ENCODE peak calls at places on chromosomes 7 and 10, in eight cellular contexts. C, J, K, L, P, D, W and T are unnamed samples. For H3K36me3 and H3K27me3, the result is how much of the 10 kb centered on the place peaks cover.

GRCh38 chr7:63028376-63029206 is 970.1 kb upstream of the ZNF722 start:
- DNase-seq in C (no peak), J (no peak), K (no peak), L (no peak), P (no peak), D (no peak), W (no peak), T (no peak)

GRCh38 chr10:126673565-126673964 is 3.1 kb upstream of the C10orf90 start:
- DNase-seq in C (no peak), J (no peak), K (no peak), L (no peak), P (no peak), D (no peak), W (no peak), T (no peak)

GRCh38 chr10:103470755-103471653 is 8.0 kb downstream of the CALHM3 start:
- DNase-seq in C (no peak), J (no peak), K (peak), L (no peak), P (no peak), D (no peak), W (peak), T (no peak)

GRCh38 chr7:105210721-105211205 is 178.0 kb downstream of the SRPK2 start:
- DNase-seq in C (no peak), J (peak), K (no peak), L (no peak), P (no peak), D (peak), W (peak), T (peak)

GRCh38 chr7:75937958-75938786 is 23.2 kb downstream of the POR start:
- DNase-seq in C (peak), J (peak), K (peak), L (peak), P (peak), D (peak), W (peak), T (no peak)

GRCh38 chr10:21927601-21928000 is 75.9 kb downstream of the DNAJC1 start:
- DNase-seq in C (peak), J (no peak), K (no peak), L (peak), P (no peak), D (no peak), W (no peak), T (no peak)

GRCh38 chr7:66187894-66188293 is 17.2 kb upstream of the TPST1 start:
- DNase-seq in C (peak), J (peak), K (no peak), L (no peak), P (no peak), D (peak), W (no peak), T (no peak)

GRCh38 chr10:60828489-60828852 is 50.2 kb downstream of the CDK1 start:
- DNase-seq in C (peak), J (no peak), K (no peak), L (peak), P (no peak), D (no peak), W (no peak), T (no peak)

GRCh38 chr10:52486840-52487611 is 172.9 kb downstream of the DKK1 start:
- DNase-seq in C (peak), J (no peak), K (no peak), L (peak), P (no peak), D (no peak), W (no peak), T (peak)

GRCh38 chr10:128147064-128147463 is 20.8 kb upstream of the MKI67 start:
- DNase-seq in C (no peak), J (no peak), K (no peak), L (no peak), P (no peak), D (no peak), W (no peak), T (no peak)

GRCh38 chr7:166370-167060 is 25.9 kb upstream of the FAM20C start:
- DNase-seq in C (no peak), J (no peak), K (no peak), L (no peak), P (no peak), D (peak), W (peak), T (no peak)

GRCh38 chr10:7417103-7417623 is 6.3 kb upstream of the SFMBT2 start:
- DNase-seq in C (peak), J (no peak), K (no peak), L (peak), P (no peak), D (no peak), W (no peak), T (no peak)

GRCh38 chr7:129166745-129167144 is 21.7 kb upstream of the SMO start:
- DNase-seq in C (no peak), J (no peak), K (no peak), L (no peak), P (no peak), D (no peak), W (no peak), T (no peak)

GRCh38 chr7:144438759-144439158 is 35.3 kb upstream of the NOBOX start:
- DNase-seq in C (no peak), J (no peak), K (no peak), L (no peak), P (no peak), D (no peak), W (no peak), T (no peak)

GRCh38 chr10:104736006-104736405 is 94.9 kb downstream of the SORCS3 start:
- DNase-seq in C (no peak), J (no peak), K (no peak), L (no peak), P (no peak), D (no peak), W (no peak), T (no peak)

GRCh38 chr7:135716677-135717238 is 11.2 kb downstream of the SLC13A4 start:
- DNase-seq in C (peak), J (no peak), K (no peak), L (peak), P (peak), D (no peak), W (no peak), T (peak)

GRCh38 chr7:52161483-52161882 is 844.9 kb upstream of the COBL start:
- DNase-seq in C (no peak), J (no peak), K (no peak), L (no peak), P (no peak), D (no peak), W (no peak), T (no peak)

GRCh38 chr10:76583711-76584161 is 1053.9 kb downstream of the KCNMA1 start:
- DNase-seq in C (peak), J (no peak), K (no peak), L (peak), P (peak), D (no peak), W (no peak), T (peak)

GRCh38 chr10:3192856-3193635 is 20.5 kb upstream of the PITRM1 start:
- DNase-seq in C (peak), J (peak), K (peak), L (peak), P (peak), D (no peak), W (no peak), T (peak)

GRCh38 chr10:78648256-78648860 is 420.4 kb upstream of the ZMIZ1 start:
- DNase-seq in C (peak), J (no peak), K (no peak), L (peak), P (peak), D (no peak), W (no peak), T (peak)

GRCh38 chr7:90574136-90574819 is 21.8 kb upstream of the CDK14 start:
- DNase-seq in C (no peak), J (peak), K (no peak), L (peak), P (no peak), D (no peak), W (no peak), T (no peak)

GRCh38 chr7:10672186-10672585 is 301.5 kb upstream of the PHF14 start:
- DNase-seq in C (no peak), J (no peak), K (no peak), L (no peak), P (no peak), D (no peak), W (no peak), T (no peak)

GRCh38 chr10:79266092-79266491 is 81.2 kb upstream of the PPIF start:
- DNase-seq in C (peak), J (no peak), K (no peak), L (no peak), P (no peak), D (peak), W (no peak), T (peak)

GRCh38 chr7:137904826-137905225 is 58.1 kb upstream of the DGKI start:
- DNase-seq in C (no peak), J (no peak), K (no peak), L (peak), P (no peak), D (no peak), W (no peak), T (no peak)

GRCh38 chr10:98172073-98172472 is 37.6 kb downstream of the R3HCC1L start:
- DNase-seq in C (peak), J (peak), K (no peak), L (no peak), P (no peak), D (peak), W (no peak), T (peak)

GRCh38 chr7:90582164-90582563 is 14.0 kb upstream of the CDK14 start:
- DNase-seq in C (no peak), J (no peak), K (no peak), L (no peak), P (no peak), D (no peak), W (no peak), T (no peak)

GRCh38 chr10:123517376-123517775 is 148.8 kb upstream of the GPR26 start:
- DNase-seq in C (no peak), J (no peak), K (no peak), L (no peak), P (no peak), D (no peak), W (no peak), T (peak)

GRCh38 chr7:371779-372545 is 82.0 kb downstream of the FOXL3 start:
- DNase-seq in C (peak), J (no peak), K (peak), L (no peak), P (no peak), D (peak), W (no peak), T (no peak)

GRCh38 chr7:159119026-159119741 is 25.5 kb downstream of the VIPR2 start:
- DNase-seq in C (no peak), J (no peak), K (no peak), L (no peak), P (no peak), D (no peak), W (no peak), T (no peak)

GRCh38 chr10:131616040-131616439 is 284.8 kb upstream of the PPP2R2D start:
- DNase-seq in C (no peak), J (no peak), K (no peak), L (no peak), P (no peak), D (no peak), W (no peak), T (no peak)

GRCh38 chr10:436013-436697 is 253.3 kb downstream of the DIP2C start:
- DNase-seq in C (no peak), J (no peak), K (no peak), L (no peak), P (no peak), D (no peak), W (no peak), T (no peak)

GRCh38 chr7:46352335-46352954 is 431.4 kb upstream of the IGFBP3 start:
- DNase-seq in C (peak), J (peak), K (no peak), L (peak), P (peak), D (no peak), W (no peak), T (peak)

GRCh38 chr10:80542053-80542452 is 4.4 kb downstream of the SH2D4B start:
- DNase-seq in C (no peak), J (no peak), K (no peak), L (peak), P (peak), D (no peak), W (no peak), T (no peak)

GRCh38 chr10:22599048-22599561 is 115.3 kb downstream of the PIP4K2A start:
- DNase-seq in C (peak), J (no peak), K (no peak), L (peak), P (no peak), D (no peak), W (no peak), T (peak)

GRCh38 chr10:97109562-97109961 is 76.2 kb downstream of the SLIT1 start:
- DNase-seq in C (no peak), J (no peak), K (no peak), L (no peak), P (no peak), D (no peak), W (no peak), T (no peak)

GRCh38 chr10:123781956-123782500 is 109.6 kb downstream of the CPXM2 start:
- DNase-seq in C (no peak), J (no peak), K (no peak), L (no peak), P (no peak), D (no peak), W (no peak), T (no peak)

GRCh38 chr10:21797984-21798765 is 205.4 kb downstream of the DNAJC1 start:
- DNase-seq in C (no peak), J (no peak), K (no peak), L (no peak), P (no peak), D (no peak), W (no peak), T (no peak)

GRCh38 chr7:17646181-17646956 is 293.9 kb downstream of the SNX13 start:
- DNase-seq in C (peak), J (no peak), K (no peak), L (peak), P (no peak), D (no peak), W (no peak), T (no peak)

GRCh38 chr7:17654940-17655339 is 285.4 kb downstream of the SNX13 start:
- DNase-seq in C (peak), J (no peak), K (no peak), L (peak), P (no peak), D (no peak), W (no peak), T (no peak)

GRCh38 chr7:17645500-17645899 is 294.8 kb downstream of the SNX13 start:
- DNase-seq in C (no peak), J (no peak), K (no peak), L (no peak), P (no peak), D (no peak), W (no peak), T (no peak)

GRCh38 chr7:17651926-17652385 is 288.3 kb downstream of the SNX13 start:
- DNase-seq in C (peak), J (peak), K (no peak), L (peak), P (no peak), D (peak), W (no peak), T (peak)

GRCh38 chr7:17651296-17651695 is 289.0 kb downstream of the SNX13 start:
- DNase-seq in C (peak), J (no peak), K (no peak), L (peak), P (no peak), D (no peak), W (no peak), T (no peak)
- H3K4me3 ChIP-seq in C (peak), J (no peak), K (no peak), L (no peak), P (no peak), D (no peak), W (no peak), T (no peak)

GRCh38 chr7:71988176-71988575 is 424.0 kb downstream of the CALN1 start:
- DNase-seq in C (no peak), J (no peak), K (no peak), L (no peak), P (no peak), D (no peak), W (no peak), T (no peak)

GRCh38 chr7:71984348-71984747 is 427.8 kb downstream of the CALN1 start:
- DNase-seq in C (no peak), J (no peak), K (no peak), L (no peak), P (no peak), D (no peak), W (no peak), T (no peak)

GRCh38 chr7:71990138-71990462 is 422.0 kb downstream of the CALN1 start:
- DNase-seq in C (no peak), J (no peak), K (no peak), L (no peak), P (no peak), D (no peak), W (no peak), T (no peak)

GRCh38 chr7:71982847-71983246 is 429.3 kb downstream of the CALN1 start:
- DNase-seq in C (no peak), J (no peak), K (no peak), L (no peak), P (no peak), D (no peak), W (no peak), T (no peak)

DNA sequence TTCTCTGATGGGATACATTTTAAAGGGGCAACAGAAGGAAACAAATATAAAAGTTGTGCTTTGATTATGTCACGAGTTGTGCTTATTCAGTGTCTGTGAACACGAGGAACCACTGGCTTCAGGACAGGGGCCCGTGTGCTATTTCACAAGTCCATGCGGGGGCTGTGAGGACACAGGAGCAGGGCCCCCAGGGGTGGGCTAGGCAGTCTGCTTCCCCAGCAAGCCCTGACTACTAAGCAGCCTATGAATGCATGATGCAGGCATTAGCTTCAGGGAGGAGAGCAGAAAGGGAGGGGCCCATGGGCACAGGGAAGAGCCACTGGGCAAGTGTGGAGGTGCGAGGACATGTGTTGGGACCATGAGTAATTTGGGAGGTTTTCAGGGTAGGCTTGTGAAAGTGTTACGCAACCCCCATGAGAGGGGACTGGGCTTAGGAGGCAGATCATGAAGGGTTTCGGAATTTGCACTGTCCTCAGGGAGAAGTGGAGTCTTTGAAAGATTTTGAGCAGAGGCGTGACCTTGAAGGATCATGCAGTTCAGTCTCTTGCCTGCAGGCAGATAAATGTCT is 424.9 kb downstream of the CALN1 start:
- DNase-seq in C (no peak), J (no peak), K (no peak), L (no peak), P (no peak), D (no peak), W (no peak), T (no peak)
- H3K36me3 ChIP-seq in C (under half), J (under half), K (under half), L (under half), P (under half), D (under half), W (under half), T (under half)

GRCh38 chr10:101237080-101237817 is 8.0 kb upstream of the LBX1 start:
- DNase-seq in C (no peak), J (no peak), K (no peak), L (no peak), P (no peak), D (no peak), W (no peak), T (no peak)

GRCh38 chr10:101233863-101234262 is 4.6 kb upstream of the LBX1 start:
- DNase-seq in C (no peak), J (no peak), K (no peak), L (no peak), P (no peak), D (no peak), W (no peak), T (no peak)

GRCh38 chr10:101234333-101234732 is 5.1 kb upstream of the LBX1 start:
- DNase-seq in C (no peak), J (no peak), K (no peak), L (no peak), P (no peak), D (no peak), W (no peak), T (no peak)

GRCh38 chr10:101236376-101237079 is 7.3 kb upstream of the LBX1 start:
- DNase-seq in C (peak), J (no peak), K (no peak), L (peak), P (no peak), D (no peak), W (no peak), T (no peak)

GRCh38 chr10:101235766-101236165 is 6.5 kb upstream of the LBX1 start:
- DNase-seq in C (no peak), J (no peak), K (no peak), L (no peak), P (no peak), D (no peak), W (no peak), T (no peak)
- H3K27me3 ChIP-seq in C (half or more), J (half or more), K (half or more), L (half or more), P (half or more), D (under half), W (half or more), T (under half)

DNA sequence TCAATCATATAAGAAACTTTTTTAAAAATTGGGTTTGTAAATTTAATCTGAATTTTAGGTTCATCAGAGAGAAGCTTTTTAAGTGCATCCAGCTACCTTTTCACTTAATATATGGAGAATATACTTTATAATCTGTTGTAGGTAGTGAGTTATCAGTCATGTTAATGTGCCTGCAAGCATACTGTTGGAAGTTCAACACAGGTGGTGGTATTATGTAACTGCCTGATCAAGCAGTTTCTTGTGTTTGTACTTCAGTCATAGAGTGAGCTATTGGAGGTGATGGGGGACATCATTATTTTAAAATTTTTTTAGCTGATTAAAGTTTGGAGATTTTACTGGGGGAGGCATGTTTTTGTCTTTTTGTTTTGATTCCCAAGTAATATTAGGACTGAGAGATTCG is 2.5 kb downstream of the TNKS2 start:
- DNase-seq in C (no peak), J (no peak), K (no peak), L (no peak), P (no peak), D (no peak), W (no peak), T (no peak)
- H3K4me3 ChIP-seq in C (peak), J (no peak), K (peak), L (no peak), P (no peak), D (no peak), W (peak), T (no peak)

GRCh38 chr7:100686822-100687211 is 7.2 kb downstream of the GIGYF1 start:
- DNase-seq in C (no peak), J (no peak), K (no peak), L (no peak), P (peak), D (no peak), W (no peak), T (no peak)
- H3K36me3 ChIP-seq in C (under half), J (half or more), K (under half), L (half or more), P (half or more), D (under half), W (half or more), T (under half)

DNA sequence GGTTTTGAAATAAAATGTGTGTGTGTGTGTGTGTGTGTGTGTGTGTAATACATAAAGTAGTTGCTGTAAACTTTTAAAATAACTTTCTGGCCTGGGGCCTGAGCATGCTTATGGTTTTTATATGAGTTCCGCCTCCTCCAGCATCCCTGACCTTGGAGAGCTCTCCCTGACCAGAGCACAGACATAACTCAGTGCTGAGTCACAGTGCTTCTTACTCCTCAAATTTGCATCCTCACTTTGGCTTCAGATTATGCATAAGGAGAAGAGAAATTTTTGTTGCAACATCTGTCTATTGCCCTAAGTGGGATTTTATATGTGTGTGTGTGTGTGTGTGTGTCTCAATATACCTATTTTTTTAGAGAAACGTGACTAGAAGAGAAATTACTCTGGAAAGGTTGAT is 200.8 kb downstream of the ELMO1 start:
- DNase-seq in C (peak), J (no peak), K (no peak), L (peak), P (no peak), D (no peak), W (no peak), T (peak)
- H3K27me3 ChIP-seq in C (under half), J (under half), K (under half), L (under half), P (under half), D (under half), W (under half), T (under half)